ENCODE peak calls at places on chromosomes 16 and 17, in eight cellular contexts. J is adrenal gland, Y is suprapubic skin, T is PC-3, O is AG04450, X is GM12878, I is lung, K is mammary epithelial cell. G is an unnamed sample.

GRCh38 chr16:4370570-4371480 is 823 bp upstream of the VASN start:
- DNase-seq in J (peak), Y (no peak), T (no peak), O (peak), X (no peak), I (peak), K (no peak), G (peak)

GRCh38 chr17:32878211-32878610 is 1.3 kb upstream of the MYO1D start:
- DNase-seq in J (peak), Y (peak), T (peak), O (no peak), X (no peak), I (peak), K (peak), G (peak)

GRCh38 chr16:825298-826061 is 24.9 kb upstream of the GNG13 start:
- DNase-seq in J (peak), Y (no peak), T (no peak), O (no peak), X (no peak), I (no peak), K (no peak), G (no peak)

GRCh38 chr16:27315333-27316037 is 1.7 kb downstream of the IL4R start:
- DNase-seq in J (peak), Y (no peak), T (peak), O (no peak), X (no peak), I (peak), K (peak), G (peak)

GRCh38 chr17:34341916-34342315 is 14.4 kb upstream of the CCL13 start:
- DNase-seq in J (no peak), Y (no peak), T (no peak), O (no peak), X (no peak), I (no peak), K (no peak), G (no peak)

GRCh38 chr17:76992911-76993310 is 124.7 kb downstream of the MGAT5B start:
- DNase-seq in J (no peak), Y (no peak), T (no peak), O (no peak), X (no peak), I (no peak), K (no peak), G (no peak)

GRCh38 chr16:65889533-65889966 is 476.9 kb upstream of the CDH5 start:
- DNase-seq in J (no peak), Y (no peak), T (peak), O (no peak), X (no peak), I (no peak), K (peak), G (no peak)

GRCh38 chr17:57747221-57748017 is 2.3 kb upstream of the CCDC182 start:
- DNase-seq in J (peak), Y (no peak), T (peak), O (peak), X (no peak), I (peak), K (peak), G (peak)

GRCh38 chr17:29140051-29140582 is 40.1 kb downstream of the MYO18A start:
- DNase-seq in J (peak), Y (peak), T (peak), O (no peak), X (no peak), I (peak), K (peak), G (peak)

GRCh38 chr17:6070280-6070894 is at the start of gene WSCD1:
- DNase-seq in J (no peak), Y (no peak), T (peak), O (no peak), X (no peak), I (no peak), K (no peak), G (no peak)

GRCh38 chr17:9843152-9844010 is 17.7 kb downstream of the GLP2R start:
- DNase-seq in J (no peak), Y (no peak), T (no peak), O (no peak), X (no peak), I (no peak), K (no peak), G (no peak)

GRCh38 chr17:43832976-43833829 is at the start of gene MPP3:
- DNase-seq in J (no peak), Y (no peak), T (peak), O (no peak), X (no peak), I (peak), K (peak), G (peak)

GRCh38 chr16:60203525-60204124 is 1469.5 kb upstream of the GOT2 start:
- DNase-seq in J (no peak), Y (no peak), T (no peak), O (no peak), X (no peak), I (no peak), K (peak), G (peak)

GRCh38 chr17:3963214-3964201 is 729 bp downstream of the ATP2A3 start:
- DNase-seq in J (no peak), Y (no peak), T (no peak), O (no peak), X (no peak), I (no peak), K (no peak), G (no peak)

GRCh38 chr16:31099860-31100638 is 5.5 kb upstream of the VKORC1 start:
- DNase-seq in J (no peak), Y (no peak), T (peak), O (no peak), X (no peak), I (no peak), K (peak), G (no peak)

GRCh38 chr16:85187002-85187401 is 74.7 kb upstream of the CIBAR2 start:
- DNase-seq in J (peak), Y (no peak), T (no peak), O (no peak), X (no peak), I (no peak), K (no peak), G (peak)

GRCh38 chr17:58277107-58277506 is 3.6 kb downstream of the MPO start:
- DNase-seq in J (no peak), Y (no peak), T (peak), O (no peak), X (no peak), I (no peak), K (no peak), G (peak)

GRCh38 chr16:70481929-70482536 is 27.6 kb downstream of the FCSK start:
- DNase-seq in J (no peak), Y (no peak), T (peak), O (no peak), X (no peak), I (no peak), K (peak), G (peak)

GRCh38 chr16:7025616-7026190 is 306.9 kb upstream of the RBFOX1 start:
- DNase-seq in J (peak), Y (peak), T (peak), O (no peak), X (no peak), I (peak), K (no peak), G (peak)

GRCh38 chr16:58020628-58021521 is 4.7 kb upstream of the MMP15 start:
- DNase-seq in J (peak), Y (no peak), T (peak), O (no peak), X (no peak), I (peak), K (no peak), G (peak)

GRCh38 chr17:3222505-3222904 is 15.0 kb downstream of the OR1A1 start:
- DNase-seq in J (no peak), Y (no peak), T (no peak), O (no peak), X (no peak), I (no peak), K (no peak), G (no peak)

GRCh38 chr16:2587891-2588565 is 50.2 kb downstream of the PDPK1 start:
- DNase-seq in J (no peak), Y (no peak), T (no peak), O (no peak), X (no peak), I (no peak), K (no peak), G (no peak)

GRCh38 chr17:4565209-4566141 is 5.1 kb upstream of the GGT6 start:
- DNase-seq in J (peak), Y (no peak), T (peak), O (peak), X (no peak), I (peak), K (peak), G (peak)

GRCh38 chr16:3501783-3502400 is 1.1 kb downstream of the CLUAP1 start:
- DNase-seq in J (no peak), Y (no peak), T (no peak), O (no peak), X (no peak), I (no peak), K (no peak), G (no peak)

GRCh38 chr17:59331929-59332889 is 754 bp downstream of the YPEL2 start:
- DNase-seq in J (peak), Y (peak), T (no peak), O (no peak), X (no peak), I (peak), K (peak), G (no peak)

GRCh38 chr17:65171753-65172152 is 34.6 kb downstream of the RGS9 start:
- DNase-seq in J (peak), Y (no peak), T (no peak), O (no peak), X (no peak), I (no peak), K (no peak), G (no peak)

GRCh38 chr16:30122621-30123160 is 329 bp downstream of the MAPK3 start:
- DNase-seq in J (peak), Y (no peak), T (no peak), O (no peak), X (no peak), I (no peak), K (no peak), G (no peak)

GRCh38 chr16:29116980-29117379 is 132.1 kb downstream of the LAT start:
- DNase-seq in J (no peak), Y (no peak), T (no peak), O (no peak), X (no peak), I (no peak), K (no peak), G (no peak)

DNA sequence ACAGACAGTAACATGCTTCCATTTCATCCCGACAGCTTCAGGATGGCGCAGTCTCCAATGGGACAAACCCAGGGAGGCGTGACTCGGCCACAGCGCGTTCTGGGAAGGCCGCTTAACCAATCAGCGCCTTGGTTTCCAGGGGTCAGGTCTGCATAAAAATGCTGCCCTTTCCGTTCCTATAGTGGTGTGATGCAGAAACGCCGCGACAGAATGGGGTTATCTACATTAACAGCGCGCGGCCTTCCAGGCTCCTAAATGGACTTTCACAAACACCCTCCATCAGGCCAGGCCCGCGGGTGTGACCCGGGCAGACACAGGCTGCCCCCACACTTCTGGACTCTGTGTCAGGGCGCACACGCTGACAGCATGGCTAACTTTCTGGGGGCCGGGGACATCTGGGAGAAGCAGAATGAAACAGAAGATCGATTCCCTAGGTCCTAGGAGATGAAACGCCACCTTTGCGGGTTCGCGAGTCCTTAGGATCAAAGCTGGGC is 792 bp downstream of the TMEM231 start:
- DNase-seq in J (peak), Y (peak), T (peak), O (peak), X (no peak), I (peak), K (peak), G (peak)
- TF ChIP-seq CTCF in J (no peak), Y (no peak), T (no peak), O (no peak), X (no peak), I (no peak), K (no peak), G (no peak)

DNA sequence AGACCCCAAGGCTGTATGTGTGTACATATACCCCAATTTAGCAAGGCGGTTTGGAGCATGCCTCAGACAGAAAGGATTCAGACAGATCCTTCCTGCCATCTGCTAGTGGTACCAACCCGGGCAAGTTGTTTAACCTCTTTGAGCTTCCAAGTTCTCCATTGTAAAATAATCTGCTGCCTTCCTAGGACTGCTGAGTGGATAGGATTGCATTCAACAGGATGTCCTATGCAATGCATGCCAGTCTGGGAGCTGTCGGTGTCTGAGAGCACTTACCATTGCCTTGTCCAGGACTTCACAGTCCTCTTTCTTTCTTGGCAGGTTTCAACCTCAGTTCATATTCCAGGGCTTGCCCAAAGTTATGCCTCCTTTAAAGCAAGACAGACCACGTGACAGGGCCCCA is 2.0 kb downstream of the CDH13 start:
- DNase-seq in J (no peak), Y (no peak), T (no peak), O (no peak), X (no peak), I (no peak), K (no peak), G (no peak)
- H3K4me3 ChIP-seq in J (no peak), Y (peak), T (no peak), O (no peak), X (no peak), I (no peak), K (peak), G (peak)

GRCh38 chr16:24995469-24995868 is 19.7 kb downstream of the ARHGAP17 start:
- DNase-seq in J (no peak), Y (no peak), T (no peak), O (no peak), X (no peak), I (no peak), K (no peak), G (no peak)
- TF ChIP-seq CTCF in J (no peak), Y (no peak), T (peak), O (peak), X (no peak), I (no peak), K (no peak), G (peak)

GRCh38 chr16:62955033-62955349 is 918.8 kb upstream of the CDH8 start:
- DNase-seq in J (no peak), Y (no peak), T (no peak), O (no peak), X (no peak), I (no peak), K (no peak), G (no peak)

GRCh38 chr16:62950351-62950750 is 914.1 kb upstream of the CDH8 start:
- DNase-seq in J (no peak), Y (no peak), T (no peak), O (no peak), X (no peak), I (no peak), K (no peak), G (no peak)

GRCh38 chr16:62954144-62955032 is 918.1 kb upstream of the CDH8 start:
- DNase-seq in J (no peak), Y (no peak), T (no peak), O (no peak), X (no peak), I (no peak), K (no peak), G (no peak)
- H3K4me3 ChIP-seq in J (no peak), Y (no peak), T (no peak), O (no peak), X (no peak), I (no peak), K (no peak), G (no peak)

GRCh38 chr17:42346473-42346872 is 41.8 kb downstream of the STAT3 start:
- DNase-seq in J (no peak), Y (no peak), T (no peak), O (no peak), X (no peak), I (no peak), K (no peak), G (no peak)
- TF ChIP-seq CTCF in J (no peak), Y (no peak), T (no peak), O (no peak), X (no peak), I (no peak), K (no peak), G (no peak)

GRCh38 chr17:74782571-74782970 is 6.4 kb upstream of the NAT9 start:
- DNase-seq in J (no peak), Y (no peak), T (no peak), O (no peak), X (no peak), I (no peak), K (no peak), G (no peak)

GRCh38 chr17:74785981-74786360 is 9.8 kb upstream of the NAT9 start:
- DNase-seq in J (no peak), Y (no peak), T (no peak), O (no peak), X (no peak), I (no peak), K (no peak), G (no peak)

GRCh38 chr17:74780443-74781238 is 4.5 kb upstream of the NAT9 start:
- DNase-seq in J (no peak), Y (no peak), T (peak), O (no peak), X (no peak), I (no peak), K (no peak), G (no peak)

GRCh38 chr17:74786411-74787097 is 10.4 kb upstream of the NAT9 start:
- DNase-seq in J (no peak), Y (no peak), T (no peak), O (no peak), X (no peak), I (no peak), K (no peak), G (no peak)

GRCh38 chr17:74785096-74785980 is 9.2 kb upstream of the NAT9 start:
- DNase-seq in J (no peak), Y (no peak), T (no peak), O (no peak), X (no peak), I (no peak), K (no peak), G (no peak)
- H3K4me3 ChIP-seq in J (no peak), Y (no peak), T (no peak), O (no peak), X (no peak), I (no peak), K (no peak), G (no peak)

GRCh38 chr17:17783121-17783824 is 53.5 kb downstream of the SREBF1 start:
- DNase-seq in J (peak), Y (no peak), T (peak), O (no peak), X (peak), I (peak), K (peak), G (peak)

GRCh38 chr17:17783825-17784598 is 52.8 kb downstream of the SREBF1 start:
- DNase-seq in J (peak), Y (no peak), T (no peak), O (no peak), X (peak), I (peak), K (no peak), G (peak)

GRCh38 chr17:17782425-17783120 is 54.2 kb downstream of the SREBF1 start:
- DNase-seq in J (peak), Y (no peak), T (peak), O (no peak), X (no peak), I (no peak), K (no peak), G (no peak)

GRCh38 chr17:17785407-17785806 is 51.4 kb downstream of the SREBF1 start:
- DNase-seq in J (peak), Y (no peak), T (no peak), O (no peak), X (no peak), I (no peak), K (no peak), G (no peak)

DNA sequence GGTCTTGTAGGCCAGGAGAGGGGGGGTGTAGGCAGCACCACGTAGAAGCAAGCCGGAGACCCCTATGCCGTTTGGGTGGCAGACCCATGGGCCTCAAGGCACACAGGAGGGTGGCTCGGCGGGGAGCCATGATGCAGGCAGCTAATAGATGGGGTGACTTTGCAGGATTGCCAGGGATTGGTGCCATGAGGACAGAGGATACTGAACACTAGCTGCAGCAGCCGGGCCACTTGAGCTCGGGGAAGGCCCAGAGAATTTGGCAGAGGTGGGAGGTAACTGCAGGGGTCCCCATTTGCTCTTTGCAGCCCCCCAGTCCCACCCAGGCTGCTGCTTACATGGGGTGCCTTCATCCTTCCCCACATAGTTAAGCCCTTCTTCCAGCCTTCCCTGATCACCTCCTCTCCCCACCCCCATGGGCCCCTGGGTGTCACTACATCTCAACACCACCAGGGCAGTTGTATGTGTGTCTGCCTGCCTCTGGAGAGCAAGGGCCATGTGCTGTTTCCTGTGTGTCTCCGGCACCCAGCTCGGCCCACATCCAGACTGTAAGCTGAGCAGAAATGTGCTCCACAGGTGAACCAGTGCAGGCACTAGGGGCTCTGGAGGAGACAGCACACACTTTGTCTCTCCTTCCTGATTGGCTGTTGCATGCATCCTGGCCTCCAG is 52.1 kb downstream of the SREBF1 start:
- DNase-seq in J (no peak), Y (no peak), T (peak), O (no peak), X (no peak), I (no peak), K (no peak), G (no peak)
- TF ChIP-seq CTCF in J (peak), Y (no peak), T (peak), O (peak), X (no peak), I (no peak), K (peak), G (no peak)

GRCh38 chr16:88977845-88978607 is 1.0 kb upstream of the CBFA2T3 start:
- DNase-seq in J (no peak), Y (no peak), T (no peak), O (no peak), X (no peak), I (no peak), K (no peak), G (no peak)
- H3K4me3 ChIP-seq in J (no peak), Y (no peak), T (no peak), O (no peak), X (peak), I (no peak), K (no peak), G (no peak)

G was measured in cardiac fibroblast.